ENCODE peak calls at places on chromosomes 4 and X, in four cellular contexts. X, J, L and Z are unnamed samples.
A peak's percentile ranks its signal among the peaks of the same experiment; 100 is the strongest.

GRCh38 chr4:145107126-145107525 is 9.0 kb downstream of the ABCE1 start:
- DNase-seq in L (no peak), J (no peak), X (no peak), Z (no peak)

GRCh38 chrX:73126240-73126639 is 46.9 kb upstream of the PABPC1L2A start:
- DNase-seq in J (no peak), X (no peak), L (no peak), Z (no peak)

GRCh38 chr4:62709618-62710252 is 1509.6 kb downstream of the ADGRL3 start:
- DNase-seq in J (peak; percentile 34), L (peak; percentile 0), X (no peak), Z (no peak)

GRCh38 chr4:107935246-107935645 is 3.9 kb downstream of the CYP2U1 start:
- DNase-seq in L (no peak), X (no peak), J (no peak), Z (no peak)

GRCh38 chrX:82813671-82814078 is 694.4 kb upstream of the POU3F4 start:
- DNase-seq in J (peak; percentile 61), L (peak; percentile 22), X (no peak), Z (peak; percentile 0)

GRCh38 chr4:73853718-73854473 is 800 bp downstream of the PF4V1 start:
- DNase-seq in X (no peak), L (no peak), J (no peak), Z (no peak)

GRCh38 chr4:55321707-55322264 is 24.3 kb upstream of the SRD5A3 start:
- DNase-seq in J (peak; percentile 92), L (peak; percentile 76), X (peak; percentile 56), Z (peak; percentile 87)

GRCh38 chrX:111519215-111519614 is 7.8 kb downstream of the SERTM2 start:
- DNase-seq in L (peak; percentile 55), X (no peak), J (peak; percentile 49), Z (no peak)

GRCh38 chr4:5750052-5750950 is 39.3 kb downstream of the EVC start:
- DNase-seq in X (no peak), J (no peak), L (peak; percentile 84), Z (peak; percentile 24)

GRCh38 chr4:114378306-114378903 is 220.2 kb upstream of the UGT8 start:
- DNase-seq in J (peak; percentile 24), X (no peak), L (peak; percentile 65), Z (no peak)

GRCh38 chr4:76458829-76459228 is 23.8 kb downstream of the SHROOM3 start:
- DNase-seq in L (no peak), J (peak; percentile 56), X (no peak), Z (no peak)

GRCh38 chr4:10123227-10124101 is 6.9 kb upstream of the WDR1 start:
- DNase-seq in L (peak; percentile 22), J (peak; percentile 59), X (peak; percentile 58), Z (no peak)

GRCh38 chrX:69876221-69876620 is 173.5 kb downstream of the AWAT2 start:
- DNase-seq in L (no peak), J (no peak), X (no peak), Z (no peak)

GRCh38 chr4:91330555-91331137 is 973.1 kb upstream of the GRID2 start:
- DNase-seq in L (no peak), J (no peak), X (no peak), Z (no peak)

GRCh38 chr4:65868096-65868824 is 198.0 kb upstream of the EPHA5 start:
- DNase-seq in X (no peak), L (no peak), J (peak; percentile 30), Z (no peak)

GRCh38 chr4:88793473-88793872 is 95.8 kb upstream of the NAP1L5 start:
- DNase-seq in J (no peak), L (no peak), X (no peak), Z (no peak)

GRCh38 chrX:86714441-86714840 is 566.2 kb downstream of the DACH2 start:
- DNase-seq in X (no peak), L (no peak), J (peak; percentile 1), Z (no peak)

GRCh38 chrX:74924449-74925209 is 623 bp downstream of the NEXMIF start:
- DNase-seq in L (no peak), J (peak; percentile 82), X (peak; percentile 55), Z (peak; percentile 60)

GRCh38 chr4:1409806-1410425 is 3.7 kb upstream of the NKX1-1 start:
- DNase-seq in L (no peak), X (no peak), J (no peak), Z (no peak)

DNA sequence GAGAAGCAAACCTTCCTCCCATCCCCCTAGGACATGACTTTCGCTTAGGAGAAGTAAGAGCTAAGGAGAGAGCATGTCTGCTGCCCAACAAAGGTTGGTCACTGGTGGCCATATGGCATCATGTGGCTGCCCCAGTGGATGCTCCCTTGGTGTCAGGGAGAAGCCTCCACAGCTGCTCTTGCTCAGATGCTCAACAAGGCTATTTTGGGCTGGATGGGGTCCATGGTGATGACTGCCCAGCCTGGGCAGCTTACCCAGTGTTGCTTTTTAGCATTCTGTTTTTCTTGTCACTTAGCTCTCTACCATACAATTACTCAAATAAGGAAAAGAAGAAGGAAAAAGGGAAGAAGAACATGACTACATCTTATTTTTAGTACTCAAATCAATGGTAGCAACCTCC is 48.9 kb upstream of the PPARGC1A start:
- DNase-seq in X (no peak), J (no peak), L (no peak), Z (no peak)
- H3K56ac ChIP-seq in X (no peak overlapping the region), J (no peak overlapping the region), L (no peak overlapping the region), Z (no peak overlapping the region)

DNA sequence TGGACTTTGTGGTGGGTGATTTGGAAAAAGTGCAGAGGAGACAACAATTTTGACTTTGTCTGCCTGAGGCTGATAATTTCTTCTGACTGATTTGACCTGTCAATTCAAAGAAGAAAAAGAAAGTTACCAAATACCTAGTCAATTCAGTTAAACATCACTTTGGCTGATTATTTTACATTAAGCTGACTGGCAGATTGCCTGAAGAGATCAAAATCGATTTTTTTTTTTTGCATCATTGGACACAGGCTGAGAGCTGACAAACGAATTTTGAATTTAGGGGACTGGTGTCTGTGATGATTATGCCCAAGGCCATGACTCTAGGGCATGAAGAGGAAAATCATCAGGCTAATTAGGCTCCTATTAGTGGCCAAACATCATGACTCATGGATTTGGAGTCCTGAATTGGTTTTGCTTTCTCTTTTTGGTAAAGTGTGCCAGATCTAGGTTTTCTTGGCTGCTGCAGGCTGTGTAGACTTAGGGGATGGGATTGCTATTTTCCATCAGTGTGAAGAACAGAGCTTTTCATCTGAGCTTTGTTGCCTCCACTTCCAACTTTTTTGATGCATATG is 829.3 kb upstream of the LCORL start:
- DNase-seq in J (no peak), X (no peak), L (no peak), Z (no peak)
- H3K56ac ChIP-seq in J (no peak overlapping the region), X (no peak overlapping the region), L (no peak overlapping the region), Z (no peak overlapping the region)

DNA sequence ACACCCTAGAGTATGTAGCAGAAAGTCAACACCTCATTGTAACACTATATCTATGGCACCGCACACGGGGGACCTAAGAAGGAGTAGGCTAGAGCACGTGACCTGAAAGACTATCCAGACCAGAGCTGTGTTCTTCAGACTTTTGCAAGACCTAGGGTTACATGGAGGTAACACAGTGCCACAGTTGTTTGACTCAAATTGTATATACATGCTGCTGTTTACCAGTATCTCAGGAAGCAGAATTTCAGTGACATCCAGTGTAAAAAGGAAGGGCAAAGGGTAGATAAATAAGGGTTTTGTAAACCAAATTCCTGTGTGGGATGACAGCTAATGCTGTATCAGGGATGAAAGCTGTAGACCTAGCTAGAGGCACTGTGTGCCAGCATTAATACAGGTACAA is 30.2 kb downstream of the PNMA6A start:
- DNase-seq in J (peak; percentile 0), X (no peak), L (no peak), Z (no peak)
- H3K56ac ChIP-seq in J (no peak overlapping the region), X (no peak overlapping the region), L (no peak overlapping the region), Z (no peak overlapping the region)

GRCh38 chrX:112642349-112642748 is 37.4 kb downstream of the LHFPL1 start:
- DNase-seq in X (peak; percentile 74), L (peak; percentile 75), J (peak; percentile 72), Z (peak; percentile 46)

GRCh38 chrX:112636288-112636687 is 43.5 kb downstream of the LHFPL1 start:
- DNase-seq in J (no peak), X (no peak), L (peak; percentile 67), Z (no peak)

GRCh38 chrX:112636951-112637541 is 42.7 kb downstream of the LHFPL1 start:
- DNase-seq in L (peak; percentile 87), J (no peak), X (no peak), Z (no peak)

GRCh38 chrX:112641449-112641848 is 38.3 kb downstream of the LHFPL1 start:
- DNase-seq in X (no peak), L (no peak), J (peak; percentile 2), Z (no peak)

DNA sequence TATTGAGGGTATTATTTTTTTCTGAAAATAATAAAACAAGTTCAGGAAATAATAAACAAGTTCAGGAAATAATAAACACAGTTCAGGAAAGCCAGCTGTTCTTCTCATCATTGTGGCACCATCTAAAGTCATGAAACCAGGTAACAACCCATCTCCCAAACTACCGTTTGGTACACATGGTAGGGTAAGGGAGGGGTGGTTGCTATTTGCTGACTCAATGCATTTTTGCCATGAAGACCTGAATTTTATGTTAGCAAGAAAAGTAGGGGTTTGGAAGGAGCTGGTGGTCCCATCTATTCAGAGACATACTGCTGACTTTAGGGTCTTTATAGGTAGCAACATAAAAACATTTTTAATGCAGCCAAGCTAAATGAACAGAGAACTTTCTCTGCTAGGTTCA is 41.0 kb downstream of the LHFPL1 start:
- DNase-seq in L (no peak), X (no peak), J (no peak), Z (no peak)
- H3K56ac ChIP-seq in L (no peak overlapping the region), X (no peak overlapping the region), J (no peak overlapping the region), Z (no peak overlapping the region)

GRCh38 chr4:167136270-167136669 is 98.0 kb downstream of the SPOCK3 start:
- DNase-seq in L (no peak), X (no peak), J (no peak), Z (no peak)
- H3K56ac ChIP-seq in L (no peak overlapping the region), X (no peak overlapping the region), J (no peak overlapping the region), Z (no peak overlapping the region)

GRCh38 chr4:47570816-47571215 is 85.7 kb downstream of the ATP10D start:
- DNase-seq in X (no peak), L (no peak), J (no peak), Z (no peak)

GRCh38 chr4:47567511-47567910 is 82.4 kb downstream of the ATP10D start:
- DNase-seq in X (no peak), L (peak; percentile 43), J (no peak), Z (no peak)

GRCh38 chr4:47566566-47566965 is 81.5 kb downstream of the ATP10D start:
- DNase-seq in L (no peak), J (no peak), X (no peak), Z (no peak)

GRCh38 chr4:47562297-47562696 is 77.2 kb downstream of the ATP10D start:
- DNase-seq in J (no peak), L (no peak), X (no peak), Z (no peak)

DNA sequence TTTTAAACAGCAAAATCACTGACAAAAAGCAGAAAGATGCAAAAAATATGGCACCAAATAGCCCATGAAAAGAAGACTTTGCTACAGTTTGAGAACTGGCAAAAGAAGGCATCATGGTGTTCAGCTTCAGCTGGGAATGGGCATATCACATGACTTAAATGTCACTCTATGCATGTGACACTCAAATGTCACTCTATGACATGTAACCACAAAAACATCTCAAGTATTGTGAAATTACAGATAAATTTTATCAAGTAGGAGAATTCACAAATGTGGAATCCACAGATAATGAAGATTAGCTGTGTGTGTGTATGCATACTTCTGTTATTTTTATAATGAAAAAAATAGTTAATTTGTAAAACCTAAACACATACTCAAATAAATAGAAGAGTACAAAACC is 81.9 kb downstream of the ATP10D start:
- DNase-seq in J (no peak), X (no peak), L (no peak), Z (no peak)
- H3K56ac ChIP-seq in J (no peak overlapping the region), X (no peak overlapping the region), L (no peak overlapping the region), Z (no peak overlapping the region)

GRCh38 chrX:18271725-18272124 is 51.0 kb upstream of the BEND2 start:
- DNase-seq in X (no peak), J (no peak), L (no peak), Z (no peak)
- H3K56ac ChIP-seq in X (no peak overlapping the region), J (no peak overlapping the region), L (no peak overlapping the region), Z (no peak overlapping the region)

GRCh38 chr4:28211714-28212470 is 1351.3 kb downstream of the STIM2 start:
- DNase-seq in L (peak; percentile 42), X (no peak), J (no peak), Z (no peak)

GRCh38 chr4:28209371-28209924 is 1348.8 kb downstream of the STIM2 start:
- DNase-seq in X (no peak), J (peak; percentile 39), L (no peak), Z (no peak)
- H3K56ac ChIP-seq in X (no peak overlapping the region), J (no peak overlapping the region), L (no peak overlapping the region), Z (no peak overlapping the region)